ENCODE peak calls at places on chromosomes 3 and 15, in four cellular contexts. F, S, R and V are unnamed samples.

GRCh38 chr3:106208979-106209378 is 340.2 kb upstream of the CBLB start:
- DNase-seq in F (no peak), S (no peak), R (no peak), V (no peak)

GRCh38 chr15:63019539-63020109 is 22.9 kb upstream of the TPM1 start:
- DNase-seq in S (no peak), R (no peak), F (no peak), V (no peak)

GRCh38 chr3:99683465-99683864 is 45.1 kb downstream of the COL8A1 start:
- DNase-seq in R (no peak), F (no peak), S (no peak), V (no peak)

GRCh38 chr15:43483306-43484128 is 9.4 kb downstream of the TP53BP1 start:
- DNase-seq in S (no peak), F (no peak), R (no peak), V (no peak)

GRCh38 chr3:15044311-15044710 is 20.8 kb downstream of the MRPS25 start:
- DNase-seq in F (no peak), R (no peak), S (no peak), V (no peak)

GRCh38 chr3:66819993-66820501 is 178.1 kb upstream of the KBTBD8 start:
- DNase-seq in S (no peak), F (peak; percentile 80), R (no peak), V (no peak)

GRCh38 chr15:65862682-65863081 is 6.6 kb upstream of the RAB11A start:
- DNase-seq in R (peak; percentile 53), S (no peak), F (no peak), V (peak; percentile 57)

GRCh38 chr15:62758126-62758951 is 284.2 kb upstream of the TPM1 start:
- DNase-seq in F (peak; percentile 68), S (peak; percentile 88), R (peak; percentile 76), V (no peak)

GRCh38 chr15:88624156-88624970 is 3.2 kb downstream of the AEN start:
- DNase-seq in S (no peak), F (peak; percentile 22), R (no peak), V (no peak)

GRCh38 chr15:64583519-64583918 is 123.1 kb downstream of the ZNF609 start:
- DNase-seq in F (no peak), R (no peak), S (no peak), V (no peak)

GRCh38 chr3:50242778-50243551 is 7.0 kb downstream of the GNAI2 start:
- DNase-seq in R (peak; percentile 39), F (peak; percentile 21), S (no peak), V (no peak)

GRCh38 chr3:181623924-181624694 is 87.6 kb upstream of the SOX2 start:
- DNase-seq in F (no peak), S (no peak), R (no peak), V (no peak)

GRCh38 chr15:71545223-71545760 is 265.1 kb upstream of the NR2E3 start:
- DNase-seq in S (no peak), R (no peak), F (no peak), V (no peak)

GRCh38 chr3:155435821-155436220 is 142.3 kb upstream of the STRIT1 start:
- DNase-seq in R (peak; percentile 5), F (no peak), S (no peak), V (no peak)

GRCh38 chr3:101936419-101937331 is 87.4 kb downstream of the NFKBIZ start:
- DNase-seq in F (no peak), R (peak; percentile 62), S (peak; percentile 74), V (no peak)

GRCh38 chr15:99719096-99719541 is 14.1 kb downstream of the LYSMD4 start:
- DNase-seq in R (peak; percentile 50), F (no peak), S (peak; percentile 71), V (no peak)

GRCh38 chr15:36361351-36361870 is 218.0 kb upstream of the CDIN1 start:
- DNase-seq in F (no peak), S (no peak), R (peak; percentile 18), V (no peak)